ENCODE peak calls at places on chromosomes 11 and 22, in eight cellular contexts. W is IMR-90, F is gastrocnemius medialis, X is body of pancreas, I is stomach, B is endothelial cell of umbilical vein, A is Peyer's patch, L is HCT116. P is an unnamed sample.

GRCh38 chr11:116422976-116423375 is 349.8 kb downstream of the BUD13 start:
- DNase-seq in B (peak; percentile 16), W (no peak), L (no peak), A (no peak), F (no peak), I (no peak), X (no peak), P (no peak)

GRCh38 chr11:80383655-80384054 is 942.8 kb upstream of the TENM4 start:
- DNase-seq in B (no peak), A (peak; percentile 47), X (no peak), L (no peak), I (no peak), W (no peak), F (no peak), P (no peak)

GRCh38 chr22:43236401-43237166 is 49.6 kb upstream of the TTLL12 start:
- DNase-seq in X (peak; percentile 51), W (no peak), I (peak; percentile 66), B (no peak), L (no peak), F (no peak), A (no peak), P (no peak)

GRCh38 chr11:129731316-129731715 is 84.3 kb upstream of the TMEM45B start:
- DNase-seq in I (no peak), W (no peak), A (no peak), B (no peak), X (no peak), F (no peak), L (no peak), P (no peak)

GRCh38 chr22:31893460-31893859 is 50.9 kb upstream of the YWHAH start:
- DNase-seq in X (no peak), I (peak; percentile 29), L (no peak), B (no peak), A (no peak), F (no peak), W (no peak), P (no peak)

GRCh38 chr11:34238533-34238932 is 119.3 kb downstream of the ABTB2 start:
- DNase-seq in W (no peak), F (no peak), A (no peak), I (no peak), L (no peak), X (no peak), B (no peak), P (no peak)

GRCh38 chr11:12281571-12282478 is 95.5 kb upstream of the PARVA start:
- DNase-seq in F (peak; percentile 61), I (peak; percentile 89), A (peak; percentile 93), L (peak; percentile 58), B (peak; percentile 81), X (peak; percentile 90), W (peak; percentile 82), P (peak; percentile 96)

GRCh38 chr11:74592441-74593362 is at the start of gene POLD3:
- DNase-seq in I (peak; percentile 96), B (peak; percentile 94), L (peak; percentile 79), W (peak; percentile 81), A (peak; percentile 97), X (peak; percentile 94), F (peak; percentile 87), P (peak; percentile 97)

GRCh38 chr22:17587631-17588030 is 24.3 kb downstream of the SLC25A18 start:
- DNase-seq in A (no peak), W (no peak), X (no peak), F (no peak), L (no peak), I (no peak), B (no peak), P (no peak)

GRCh38 chr22:33539902-33540751 is 380.1 kb downstream of the LARGE1 start:
- DNase-seq in F (peak; percentile 20), A (peak; percentile 71), L (no peak), B (no peak), W (peak; percentile 5), I (peak; percentile 86), X (peak; percentile 73), P (no peak)

GRCh38 chr11:71248251-71248570 is 4.2 kb downstream of the SHANK2 start:
- DNase-seq in B (no peak), F (no peak), W (no peak), X (peak; percentile 11), L (no peak), A (peak; percentile 9), I (no peak), P (no peak)

GRCh38 chr11:13328276-13328675 is 50.7 kb downstream of the BMAL1 start:
- DNase-seq in F (no peak), B (no peak), L (no peak), I (no peak), A (no peak), W (no peak), X (no peak), P (no peak)

GRCh38 chr11:65850217-65851082 is 7.5 kb downstream of the CFL1 start:
- DNase-seq in I (no peak), F (no peak), B (no peak), L (no peak), A (peak; percentile 46), W (no peak), X (no peak), P (no peak)

GRCh38 chr22:27840436-27840835 is 38.9 kb upstream of the MN1 start:
- DNase-seq in I (no peak), W (no peak), F (no peak), B (no peak), L (no peak), X (no peak), A (peak; percentile 18), P (no peak)

GRCh38 chr22:45103756-45104155 is 60.0 kb upstream of the NUP50 start:
- DNase-seq in X (no peak), F (no peak), L (no peak), A (no peak), B (no peak), W (no peak), I (no peak), P (no peak)

GRCh38 chr11:58564226-58564625 is 11.4 kb downstream of the LPXN start:
- DNase-seq in A (no peak), I (no peak), L (no peak), W (no peak), X (no peak), F (no peak), B (no peak), P (no peak)

GRCh38 chr11:131370090-131370751 is at the start of gene NTM:
- DNase-seq in L (no peak), X (peak; percentile 69), F (peak; percentile 11), W (peak; percentile 7), B (no peak), I (peak; percentile 44), A (peak; percentile 59), P (no peak)

GRCh38 chr22:40939202-40939601 is 12.0 kb upstream of the RBX1 start:
- DNase-seq in I (no peak), F (no peak), L (no peak), W (no peak), X (no peak), A (no peak), B (no peak), P (no peak)

GRCh38 chr22:23401910-23402274 is 178.2 kb downstream of the IGLL1 start:
- DNase-seq in W (no peak), F (no peak), L (no peak), I (no peak), A (peak; percentile 46), B (no peak), X (no peak), P (no peak)
- H3K4me3 ChIP-seq in W (no peak overlapping the region), F (no peak overlapping the region), L (peak overlapping the region; percentile 65), I (peak overlapping the region; percentile 48), A (peak overlapping the region; percentile 48), B (no peak overlapping the region), X (no peak overlapping the region), P (peak overlapping the region; percentile 57)

DNA sequence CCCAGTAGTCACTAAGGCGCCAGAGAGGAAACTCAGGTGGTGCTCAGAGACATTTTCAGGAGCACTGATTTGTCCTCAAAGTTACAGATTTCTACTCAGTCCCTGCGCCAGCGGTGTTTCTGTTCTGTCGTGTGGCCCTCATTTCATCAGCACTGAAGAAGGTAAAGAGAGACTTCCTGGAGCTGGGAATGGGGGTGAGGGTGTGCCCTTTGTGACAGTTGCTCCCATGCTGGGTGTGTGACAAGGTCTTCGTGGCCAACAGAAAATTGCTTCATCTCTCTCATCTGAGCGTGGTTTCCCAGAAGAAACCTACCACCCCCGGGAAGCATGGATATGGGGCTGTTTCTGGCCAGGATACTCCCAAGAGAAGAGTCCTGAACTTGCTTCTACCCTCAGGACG is 2.0 kb upstream of the PPARA start:
- DNase-seq in X (no peak), A (no peak), I (no peak), L (no peak), B (no peak), F (no peak), W (no peak), P (no peak)
- TF ChIP-seq POLR2A in X (no peak), A (no peak), I (no peak), L (no peak), B (no peak), F (no peak), W (no peak), P (no peak)

GRCh38 chr11:119100960-119101349 is 698 bp downstream of the DPAGT1 start:
- DNase-seq in A (no peak), B (no peak), I (no peak), F (no peak), W (no peak), L (no peak), X (no peak), P (no peak)

GRCh38 chr11:119101759-119102423 is at the start of gene DPAGT1:
- DNase-seq in I (peak; percentile 91), X (peak; percentile 90), A (peak; percentile 95), B (peak; percentile 96), F (peak; percentile 90), W (peak; percentile 97), L (peak; percentile 98), P (peak; percentile 97)

GRCh38 chr11:119100246-119100959 is 1.2 kb downstream of the DPAGT1 start:
- DNase-seq in A (no peak), F (no peak), L (peak; percentile 61), W (peak; percentile 54), X (no peak), B (peak; percentile 50), I (no peak), P (no peak)

GRCh38 chr11:119101367-119101758 is 290 bp downstream of the DPAGT1 start:
- DNase-seq in W (no peak), X (no peak), F (no peak), I (no peak), A (no peak), B (no peak), L (no peak), P (no peak)

GRCh38 chr11:119099707-119100106 is 1.9 kb downstream of the DPAGT1 start:
- DNase-seq in X (no peak), W (no peak), F (no peak), B (no peak), I (no peak), A (no peak), L (no peak), P (no peak)
- H3K27ac ChIP-seq in X (no peak overlapping the region), W (no peak overlapping the region), F (no peak overlapping the region), B (no peak overlapping the region), I (no peak overlapping the region), A (no peak overlapping the region), L (peak overlapping the region; percentile 96), P (no peak overlapping the region)

DNA sequence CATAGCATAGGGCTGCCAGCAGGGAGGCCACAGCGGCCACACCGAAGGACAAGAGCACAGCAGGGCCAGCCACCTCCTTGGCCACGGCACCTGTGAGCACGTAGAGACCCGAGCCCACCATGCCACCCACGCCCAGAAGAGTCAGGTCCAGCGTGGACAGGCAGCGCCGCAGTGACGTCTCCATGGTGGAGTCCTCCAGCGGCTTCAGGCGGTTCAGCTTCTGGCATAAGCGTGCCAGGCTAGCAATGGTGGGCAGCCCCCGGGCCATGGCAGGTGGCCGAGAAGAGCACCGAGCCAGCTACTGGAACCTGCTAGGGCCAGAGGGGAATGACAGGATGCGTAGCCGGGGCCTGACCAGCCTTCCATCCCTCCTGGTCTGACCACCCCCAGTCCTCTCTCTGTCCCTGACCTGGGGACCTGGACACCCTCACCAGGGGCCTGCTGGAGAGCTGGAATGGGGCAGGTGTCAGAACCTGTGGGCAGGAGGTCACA is 770 bp downstream of the SLC7A4 start:
- DNase-seq in A (no peak), W (no peak), X (no peak), B (no peak), L (no peak), F (no peak), I (no peak), P (no peak)
- H3K4me3 ChIP-seq in A (no peak overlapping the region), W (no peak overlapping the region), X (no peak overlapping the region), B (no peak overlapping the region), L (no peak overlapping the region), F (no peak overlapping the region), I (peak overlapping the region; percentile 38), P (no peak overlapping the region)